ENCODE peak calls at places on chromosome 15, in eight cellular contexts. H is MM.1S, G is IMR-90, S is HCT116, P is OCI-LY7, X is neural progenitor cell, N is astrocyte, F is GM12878. T is an unnamed sample.

GRCh38 chr15:79084308-79084968 is 6.1 kb downstream of the RASGRF1 start:
- DNase-seq in H (no peak), G (no peak), S (no peak), P (no peak), X (no peak), N (no peak), F (no peak), T (no peak)

GRCh38 chr15:50228866-50229265 is 36.7 kb downstream of the HDC start:
- DNase-seq in H (no peak), G (no peak), S (no peak), P (no peak), X (no peak), N (no peak), F (no peak), T (no peak)

GRCh38 chr15:25616471-25616870 is 177.6 kb upstream of the UBE3A start:
- DNase-seq in H (no peak), G (no peak), S (no peak), P (no peak), X (no peak), N (no peak), F (no peak), T (no peak)

GRCh38 chr15:73989001-73989798 is 2.9 kb downstream of the STOML1 start:
- DNase-seq in H (no peak), G (peak; percentile 86), S (peak; percentile 18), P (no peak), X (no peak), N (peak; percentile 88), F (no peak), T (peak; percentile 79)

GRCh38 chr15:75921732-75922703 is 18.3 kb downstream of the FBXO22 start:
- DNase-seq in H (no peak), G (peak; percentile 83), S (peak; percentile 48), P (peak; percentile 52), X (peak; percentile 67), N (peak; percentile 51), F (no peak), T (peak; percentile 60)

GRCh38 chr15:52008326-52008697 is 10.7 kb upstream of the MAPK6 start:
- DNase-seq in H (no peak), G (no peak), S (no peak), P (no peak), X (no peak), N (no peak), F (no peak), T (no peak)

GRCh38 chr15:59255647-59256380 is 49.2 kb downstream of the LDHAL6B start:
- DNase-seq in H (no peak), G (peak; percentile 5), S (peak; percentile 83), P (no peak), X (no peak), N (peak; percentile 81), F (no peak), T (no peak)

GRCh38 chr15:64067564-64068030 is 21.3 kb upstream of the DAPK2 start:
- DNase-seq in H (peak; percentile 64), G (peak; percentile 44), S (no peak), P (peak; percentile 81), X (peak; percentile 81), N (no peak), F (peak; percentile 40), T (peak; percentile 59)

GRCh38 chr15:57442371-57442770 is 66.1 kb downstream of the CGNL1 start:
- DNase-seq in H (no peak), G (no peak), S (no peak), P (no peak), X (no peak), N (no peak), F (no peak), T (no peak)

GRCh38 chr15:80275946-80276345 is 23.9 kb upstream of the CTXND1 start:
- DNase-seq in H (no peak), G (peak; percentile 40), S (no peak), P (no peak), X (no peak), N (peak; percentile 44), F (no peak), T (peak; percentile 56)

GRCh38 chr15:31571676-31572075 is 245.0 kb downstream of the KLF13 start:
- DNase-seq in H (no peak), G (peak; percentile 21), S (no peak), P (no peak), X (no peak), N (no peak), F (no peak), T (peak; percentile 39)

GRCh38 chr15:27527490-27528067 is 556.6 kb downstream of the GABRG3 start:
- DNase-seq in H (no peak), G (no peak), S (no peak), P (no peak), X (peak; percentile 19), N (no peak), F (no peak), T (no peak)
- TF ChIP-seq CTCF in H (no peak), G (no peak), S (no peak), P (no peak), X (peak; percentile 46), N (peak; percentile 7), F (no peak), T (no peak)

GRCh38 chr15:65914371-65914770 is 45.1 kb downstream of the RAB11A start:
- DNase-seq in H (no peak), G (no peak), S (no peak), P (no peak), X (no peak), N (no peak), F (no peak), T (no peak)

GRCh38 chr15:65913631-65914199 is 44.4 kb downstream of the RAB11A start:
- DNase-seq in H (no peak), G (no peak), S (no peak), P (no peak), X (no peak), N (no peak), F (no peak), T (no peak)

GRCh38 chr15:65916041-65916663 is 46.9 kb downstream of the RAB11A start:
- DNase-seq in H (no peak), G (no peak), S (no peak), P (peak; percentile 28), X (no peak), N (no peak), F (no peak), T (no peak)

GRCh38 chr15:65916664-65917406 is 47.5 kb downstream of the RAB11A start:
- DNase-seq in H (no peak), G (peak; percentile 74), S (no peak), P (peak; percentile 35), X (peak; percentile 94), N (peak; percentile 42), F (peak; percentile 84), T (peak; percentile 59)

DNA sequence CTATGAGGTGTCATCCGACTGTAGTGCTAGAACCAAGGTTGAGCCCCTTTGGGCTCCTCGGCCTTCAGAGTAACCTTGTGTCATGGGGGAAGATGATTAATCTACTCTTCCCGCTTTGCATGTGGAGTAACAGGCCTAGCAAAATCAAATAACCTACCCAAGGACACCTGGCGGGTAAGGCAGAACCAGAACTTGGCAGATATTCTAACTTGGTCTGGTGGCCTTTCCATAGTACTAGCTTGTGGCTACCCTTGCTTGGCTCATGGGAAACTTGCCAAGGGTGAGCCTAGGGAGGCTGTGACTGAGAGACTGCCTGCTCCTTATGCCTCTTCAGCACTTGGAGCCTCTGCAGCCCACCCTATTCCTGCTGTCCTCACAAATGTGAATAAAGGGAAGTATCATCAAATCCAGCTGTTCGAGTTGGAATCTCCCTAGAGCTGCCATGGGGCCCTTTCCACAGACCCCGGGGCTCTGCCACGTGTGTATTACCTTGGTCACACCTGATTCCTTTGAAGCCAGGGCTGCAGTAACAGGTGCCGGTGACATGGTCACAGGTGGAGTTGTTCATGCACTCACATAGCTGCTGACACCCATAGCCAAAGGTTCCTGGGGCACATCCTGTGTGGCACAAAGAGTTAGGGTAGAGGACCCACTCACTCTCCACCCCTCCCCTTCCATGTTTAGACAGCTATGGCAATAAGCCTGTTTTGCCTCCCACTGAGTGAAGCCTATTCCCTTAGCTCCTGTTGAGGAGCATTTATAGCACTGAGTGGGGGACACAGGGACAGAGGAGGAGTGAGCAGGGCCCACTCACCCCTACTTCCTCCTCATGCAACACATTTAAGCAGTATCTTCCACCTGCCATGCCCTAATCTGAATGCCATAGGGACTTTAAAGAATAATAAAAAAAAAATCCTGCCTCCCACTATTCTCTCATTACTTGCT is 46.0 kb downstream of the RAB11A start:
- DNase-seq in H (no peak), G (no peak), S (no peak), P (peak; percentile 58), X (no peak), N (no peak), F (no peak), T (no peak)
- H4K20me1 ChIP-seq in H (no peaks in the 10 kb centered on the region), G (peaks cover 9% of the 10 kb centered on the region), S (no peaks in the 10 kb centered on the region), P (no peaks in the 10 kb centered on the region), X (no peaks in the 10 kb centered on the region), N (peaks cover 43% of the 10 kb centered on the region), F (no peaks in the 10 kb centered on the region), T (no peaks in the 10 kb centered on the region)

GRCh38 chr15:66681395-66681794 is 20.6 kb upstream of the SMAD6 start:
- DNase-seq in H (no peak), G (no peak), S (no peak), P (no peak), X (no peak), N (no peak), F (no peak), T (no peak)

GRCh38 chr15:66680502-66680901 is 21.5 kb upstream of the SMAD6 start:
- DNase-seq in H (peak; percentile 70), G (no peak), S (no peak), P (no peak), X (no peak), N (no peak), F (no peak), T (no peak)

GRCh38 chr15:66677336-66677735 is 24.7 kb upstream of the SMAD6 start:
- DNase-seq in H (no peak), G (no peak), S (no peak), P (no peak), X (no peak), N (no peak), F (no peak), T (no peak)

GRCh38 chr15:66679043-66679656 is 22.9 kb upstream of the SMAD6 start:
- DNase-seq in H (no peak), G (peak; percentile 57), S (no peak), P (no peak), X (no peak), N (no peak), F (no peak), T (no peak)

DNA sequence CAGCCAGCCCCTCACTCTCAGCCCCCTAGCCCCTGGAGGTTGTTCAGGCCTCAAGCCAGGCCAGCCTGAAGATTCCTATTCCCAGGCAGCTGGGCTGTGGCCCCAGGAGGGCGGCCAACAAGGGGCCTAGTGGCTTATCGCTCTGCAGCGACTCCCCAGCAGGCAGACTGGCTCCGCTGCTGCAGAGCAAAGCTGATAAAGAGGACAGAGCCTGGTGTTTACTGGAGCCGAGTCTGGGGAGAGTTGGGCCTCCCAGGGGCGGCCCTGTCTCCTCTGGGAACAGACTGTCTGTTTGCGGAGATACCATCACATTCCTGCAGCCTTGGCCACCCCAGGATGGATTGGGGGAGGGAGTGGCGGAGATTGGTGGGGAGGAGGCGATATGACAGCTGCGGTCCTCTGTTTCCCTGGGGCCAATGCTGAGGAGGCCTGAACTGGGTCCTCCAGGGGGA is 22.4 kb upstream of the SMAD6 start:
- DNase-seq in H (no peak), G (peak; percentile 20), S (no peak), P (no peak), X (peak; percentile 70), N (no peak), F (no peak), T (no peak)
- H3K27ac ChIP-seq in H (no peak overlapping the region), G (peak overlapping the region; percentile 31), S (no peak overlapping the region), P (no peak overlapping the region), X (peak overlapping the region; percentile 30), N (no peak overlapping the region), F (no peak overlapping the region), T (no peak overlapping the region)

DNA sequence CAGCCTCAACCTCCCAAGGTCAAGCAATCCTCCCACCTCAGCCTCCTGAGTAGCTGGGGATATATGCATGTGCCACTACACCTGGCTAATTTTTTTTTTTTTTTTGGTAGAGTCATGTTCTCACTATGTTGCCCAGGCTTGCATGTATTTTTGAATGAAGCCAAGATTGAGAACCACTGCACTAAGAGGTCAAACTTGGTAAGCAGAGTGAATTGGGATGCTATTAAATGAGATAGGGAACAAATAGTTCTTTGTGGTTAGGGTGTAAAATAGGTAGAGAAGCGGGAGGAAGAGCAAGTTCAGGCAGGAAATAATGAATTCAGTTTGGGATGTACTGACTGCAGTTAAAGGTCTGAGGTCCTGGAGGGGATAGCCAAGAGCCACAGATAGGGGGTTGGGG is 39.9 kb upstream of the PIAS1 start:
- DNase-seq in H (no peak), G (no peak), S (no peak), P (no peak), X (no peak), N (no peak), F (no peak), T (no peak)
- TF ChIP-seq CTCF in H (no peak), G (no peak), S (no peak), P (no peak), X (no peak), N (no peak), F (no peak), T (no peak)